ENCODE peak calls at places on chromosomes 12 and 14, in five cellular contexts. C is GM19239, T is AG08396, P is SHP77 treated with DMSO at 0.1 percent for 48 hours, Z is posterior vena cava. H is an unnamed sample.

GRCh38 chr12:3990356-3990975 is 117.3 kb upstream of the PARP11 start:
- DNase-seq in T (no peak), Z (no peak), C (no peak), P (no peak), H (no peak)

GRCh38 chr14:34328178-34328577 is 133.9 kb downstream of the SPTSSA start:
- DNase-seq in C (no peak), Z (no peak), P (no peak), T (no peak), H (no peak)

GRCh38 chr12:49637401-49637800 is 14.0 kb downstream of the PRPF40B start:
- DNase-seq in C (no peak), P (no peak), Z (no peak), T (no peak), H (no peak)

GRCh38 chr12:32025906-32026305 is 66.7 kb downstream of the RESF1 start:
- DNase-seq in Z (no peak), T (no peak), C (peak; percentile 7), P (no peak), H (peak; percentile 24)

GRCh38 chr12:105451211-105451610 is 120.7 kb downstream of the C12orf75 start:
- DNase-seq in Z (no peak), C (no peak), P (no peak), T (peak; percentile 29), H (no peak)

GRCh38 chr14:27613102-27613501 is 1015.3 kb upstream of the NOVA1 start:
- DNase-seq in P (no peak), Z (no peak), T (no peak), C (no peak), H (no peak)

GRCh38 chr14:32081901-32082300 is 4.8 kb downstream of the ARHGAP5 start:
- DNase-seq in Z (no peak), T (no peak), P (no peak), C (no peak), H (no peak)

GRCh38 chr12:49413796-49414195 is 46.5 kb downstream of the SPATS2 start:
- DNase-seq in P (no peak), T (no peak), C (no peak), Z (no peak), H (no peak)

GRCh38 chr12:74770552-74770951 is 232.9 kb downstream of the ATXN7L3B start:
- DNase-seq in C (no peak), T (no peak), P (no peak), Z (no peak), H (no peak)

GRCh38 chr12:72346331-72346944 is 74.3 kb downstream of the TRHDE start:
- DNase-seq in T (peak; percentile 29), C (no peak), P (peak; percentile 64), Z (no peak), H (peak; percentile 13)

GRCh38 chr12:24840046-24840800 is 108.7 kb downstream of the BCAT1 start:
- DNase-seq in C (no peak), Z (no peak), T (no peak), P (no peak), H (no peak)

GRCh38 chr12:99658950-99659349 is 11.4 kb downstream of the GARIN6 start:
- DNase-seq in T (no peak), P (no peak), Z (no peak), C (no peak), H (no peak)

GRCh38 chr12:65720739-65721138 is 103.5 kb upstream of the HMGA2 start:
- DNase-seq in T (no peak), P (no peak), Z (no peak), C (no peak), H (no peak)

GRCh38 chr14:87566986-87567385 is 426.0 kb downstream of the GALC start:
- DNase-seq in Z (no peak), P (no peak), T (peak; percentile 7), C (no peak), H (no peak)

GRCh38 chr14:75501080-75501479 is 21.2 kb upstream of the BATF start:
- DNase-seq in P (no peak), C (no peak), T (no peak), Z (no peak), H (no peak)

GRCh38 chr12:132396657-132397056 is 67.3 kb upstream of the GALNT9 start:
- DNase-seq in C (no peak), Z (peak; percentile 47), T (no peak), P (no peak), H (no peak)

GRCh38 chr12:87922721-87923120 is 106.5 kb downstream of the C12orf50 start:
- DNase-seq in Z (no peak), P (no peak), T (no peak), C (no peak), H (no peak)

GRCh38 chr14:103861413-103862392 is 14.3 kb upstream of the PPP1R13B start:
- DNase-seq in Z (peak; percentile 44), C (no peak), T (no peak), P (no peak), H (no peak)

GRCh38 chr12:47885012-47885501 is 19.7 kb downstream of the VDR start:
- DNase-seq in C (no peak), T (no peak), Z (no peak), P (no peak), H (peak; percentile 71)

GRCh38 chr14:38553586-38553985 is 297.7 kb upstream of the CLEC14A start:
- DNase-seq in Z (no peak), P (no peak), C (no peak), T (peak; percentile 7), H (no peak)

GRCh38 chr14:98736701-98737338 is 535.2 kb downstream of the BCL11B start:
- DNase-seq in Z (peak; percentile 81), P (no peak), C (no peak), T (no peak), H (no peak)

GRCh38 chr12:50637870-50638481 is 125.9 kb upstream of the ATF1 start:
- DNase-seq in T (peak; percentile 25), Z (no peak), C (no peak), P (no peak), H (no peak)

GRCh38 chr12:128365032-128365431 is 98.1 kb downstream of the TMEM132C start:
- DNase-seq in Z (no peak), T (no peak), C (no peak), P (no peak), H (no peak)

GRCh38 chr12:57591567-57592325 is 754 bp downstream of the PIP4K2C start:
- DNase-seq in Z (no peak), P (no peak), T (peak; percentile 53), C (no peak), H (no peak)

GRCh38 chr14:54123836-54124235 is 167.2 kb upstream of the BMP4 start:
- DNase-seq in C (no peak), P (no peak), Z (no peak), T (no peak), H (no peak)

GRCh38 chr12:6688543-6688999 is 604 bp downstream of the ZNF384 start:
- DNase-seq in P (no peak), Z (no peak), T (no peak), C (peak; percentile 57), H (peak; percentile 48)

GRCh38 chr12:51127050-51127729 is 43.8 kb upstream of the CSRNP2 start:
- DNase-seq in T (no peak), Z (no peak), C (no peak), P (no peak), H (no peak)

GRCh38 chr12:68953536-68953935 is 20.6 kb upstream of the CPM start:
- DNase-seq in Z (no peak), P (no peak), T (no peak), C (no peak), H (no peak)

GRCh38 chr12:65607271-65607880 is 216.9 kb upstream of the HMGA2 start:
- DNase-seq in T (no peak), C (no peak), Z (no peak), P (no peak), H (no peak)

GRCh38 chr12:70214972-70215617 is 28.1 kb upstream of the CNOT2 start:
- DNase-seq in C (no peak), P (no peak), Z (no peak), T (no peak), H (no peak)

GRCh38 chr12:49808686-49809368 is 19.4 kb downstream of the NCKAP5L start:
- DNase-seq in P (no peak), C (no peak), Z (peak; percentile 90), T (no peak), H (no peak)

GRCh38 chr12:114306646-114307045 is 99.3 kb downstream of the TBX5 start:
- DNase-seq in Z (no peak), C (no peak), P (no peak), T (peak; percentile 27), H (no peak)

GRCh38 chr14:73058224-73058922 is at the start of gene RBM25:
- DNase-seq in C (peak; percentile 90), T (peak; percentile 95), Z (peak; percentile 99), P (peak; percentile 97), H (peak; percentile 97)

GRCh38 chr12:100827901-100828520 is 33.4 kb downstream of the ANO4 start:
- DNase-seq in T (peak; percentile 26), Z (no peak), C (peak; percentile 7), P (peak; percentile 18), H (no peak)

GRCh38 chr14:41605550-41606248 is 977 bp upstream of the LRFN5 start:
- DNase-seq in T (peak; percentile 14), Z (no peak), C (no peak), P (no peak), H (no peak)

GRCh38 chr14:65024957-65025356 is 38.3 kb downstream of the FNTB start:
- DNase-seq in T (no peak), Z (no peak), C (no peak), P (no peak), H (no peak)

GRCh38 chr12:125689576-125690410 is 624.6 kb downstream of the AACS start:
- DNase-seq in Z (no peak), P (no peak), C (no peak), T (no peak), H (no peak)

GRCh38 chr12:132520421-132521199 is 30.7 kb downstream of the FBRSL1 start:
- DNase-seq in C (no peak), T (no peak), Z (no peak), P (no peak), H (no peak)

H was measured in GM12878.